ENCODE peak calls at places on chromosomes 11 and 22, in nine cellular contexts. One of them, this sample, is unnamed.
A peak's percentile ranks its signal among the peaks of the same experiment; 100 is the strongest.

GRCh38 chr22:36332623-36333331 is 55.0 kb downstream of the MYH9 start:
- DNase-seq in NB4: peak; percentile 87
- DNase-seq in WERI-Rb-1: no peak
- DNase-seq in uterus: no peak
- DNase-seq in neural progenitor cell: no peak
- DNase-seq in tibial artery: peak; percentile 74
- DNase-seq in epithelial cell of esophagus: peak; percentile 96
- DNase-seq in coronary artery: no peak
- DNase-seq in astrocyte of the spinal cord: peak; percentile 79
- DNase-seq in this sample: no peak

GRCh38 chr22:20268289-20268349 is at the start of gene RTN4R:
- DNase-seq in uterus: no peak
- DNase-seq in astrocyte of the spinal cord: no peak
- DNase-seq in epithelial cell of esophagus: no peak
- DNase-seq in coronary artery: no peak
- DNase-seq in NB4: no peak
- DNase-seq in WERI-Rb-1: no peak
- DNase-seq in neural progenitor cell: no peak
- DNase-seq in tibial artery: no peak
- DNase-seq in this sample: no peak

GRCh38 chr11:120272303-120272702 is 32.4 kb downstream of the POU2F3 start:
- DNase-seq in tibial artery: no peak
- DNase-seq in coronary artery: no peak
- DNase-seq in uterus: no peak
- DNase-seq in WERI-Rb-1: no peak
- DNase-seq in astrocyte of the spinal cord: peak; percentile 9
- DNase-seq in neural progenitor cell: no peak
- DNase-seq in NB4: no peak
- DNase-seq in epithelial cell of esophagus: peak; percentile 93
- DNase-seq in this sample: peak; percentile 41

GRCh38 chr22:21443057-21443734 is 24.0 kb upstream of the TMEM191C start:
- DNase-seq in WERI-Rb-1: no peak
- DNase-seq in astrocyte of the spinal cord: no peak
- DNase-seq in NB4: no peak
- DNase-seq in epithelial cell of esophagus: no peak
- DNase-seq in tibial artery: peak; percentile 39
- DNase-seq in uterus: no peak
- DNase-seq in coronary artery: no peak
- DNase-seq in neural progenitor cell: peak; percentile 4
- DNase-seq in this sample: peak; percentile 8

GRCh38 chr11:120694706-120695105 is 183.2 kb downstream of the GRIK4 start:
- DNase-seq in coronary artery: no peak
- DNase-seq in tibial artery: no peak
- DNase-seq in neural progenitor cell: no peak
- DNase-seq in NB4: peak; percentile 12
- DNase-seq in astrocyte of the spinal cord: no peak
- DNase-seq in epithelial cell of esophagus: no peak
- DNase-seq in WERI-Rb-1: no peak
- DNase-seq in uterus: no peak
- DNase-seq in this sample: no peak

GRCh38 chr11:41382927-41383326 is 76.5 kb downstream of the LRRC4C start:
- DNase-seq in tibial artery: no peak
- DNase-seq in astrocyte of the spinal cord: peak; percentile 21
- DNase-seq in NB4: no peak
- DNase-seq in uterus: no peak
- DNase-seq in epithelial cell of esophagus: peak; percentile 1
- DNase-seq in coronary artery: no peak
- DNase-seq in neural progenitor cell: peak; percentile 11
- DNase-seq in WERI-Rb-1: no peak
- DNase-seq in this sample: no peak

GRCh38 chr11:107566569-107566968 is 1.0 kb upstream of the ALKBH8 start:
- DNase-seq in tibial artery: no peak
- DNase-seq in coronary artery: no peak
- DNase-seq in NB4: no peak
- DNase-seq in epithelial cell of esophagus: no peak
- DNase-seq in neural progenitor cell: no peak
- DNase-seq in WERI-Rb-1: no peak
- DNase-seq in uterus: no peak
- DNase-seq in astrocyte of the spinal cord: no peak
- DNase-seq in this sample: no peak

GRCh38 chr11:84865791-84866535 is 761.2 kb downstream of the DLG2 start:
- DNase-seq in astrocyte of the spinal cord: no peak
- DNase-seq in coronary artery: no peak
- DNase-seq in neural progenitor cell: no peak
- DNase-seq in epithelial cell of esophagus: no peak
- DNase-seq in uterus: no peak
- DNase-seq in NB4: no peak
- DNase-seq in WERI-Rb-1: no peak
- DNase-seq in tibial artery: no peak
- DNase-seq in this sample: no peak

GRCh38 chr22:22924369-22925145 is 36.9 kb downstream of the IGLL5 start:
- DNase-seq in NB4: no peak
- DNase-seq in neural progenitor cell: no peak
- DNase-seq in tibial artery: no peak
- DNase-seq in coronary artery: no peak
- DNase-seq in uterus: no peak
- DNase-seq in WERI-Rb-1: no peak
- DNase-seq in astrocyte of the spinal cord: no peak
- DNase-seq in epithelial cell of esophagus: no peak
- DNase-seq in this sample: no peak

GRCh38 chr11:35427158-35427557 is 7.8 kb upstream of the SLC1A2 start:
- DNase-seq in coronary artery: no peak
- DNase-seq in neural progenitor cell: no peak
- DNase-seq in astrocyte of the spinal cord: peak; percentile 82
- DNase-seq in uterus: no peak
- DNase-seq in epithelial cell of esophagus: no peak
- DNase-seq in tibial artery: peak; percentile 77
- DNase-seq in NB4: no peak
- DNase-seq in WERI-Rb-1: no peak
- DNase-seq in this sample: no peak

GRCh38 chr11:125448136-125448535 is 47.9 kb downstream of the FEZ1 start:
- DNase-seq in NB4: no peak
- DNase-seq in uterus: no peak
- DNase-seq in WERI-Rb-1: no peak
- DNase-seq in neural progenitor cell: no peak
- DNase-seq in coronary artery: peak; percentile 22
- DNase-seq in epithelial cell of esophagus: peak; percentile 42
- DNase-seq in tibial artery: peak; percentile 35
- DNase-seq in astrocyte of the spinal cord: peak; percentile 70
- DNase-seq in this sample: no peak

GRCh38 chr11:77209663-77210062 is 81.6 kb downstream of the MYO7A start:
- DNase-seq in astrocyte of the spinal cord: no peak
- DNase-seq in tibial artery: no peak
- DNase-seq in NB4: no peak
- DNase-seq in coronary artery: peak; percentile 33
- DNase-seq in epithelial cell of esophagus: no peak
- DNase-seq in WERI-Rb-1: no peak
- DNase-seq in uterus: no peak
- DNase-seq in neural progenitor cell: no peak
- DNase-seq in this sample: no peak

GRCh38 chr22:46931414-46931813 is 169.0 kb downstream of the TBC1D22A start:
- DNase-seq in neural progenitor cell: no peak
- DNase-seq in epithelial cell of esophagus: peak; percentile 69
- DNase-seq in NB4: no peak
- DNase-seq in astrocyte of the spinal cord: peak; percentile 24
- DNase-seq in coronary artery: no peak
- DNase-seq in uterus: no peak
- DNase-seq in WERI-Rb-1: no peak
- DNase-seq in tibial artery: no peak
- DNase-seq in this sample: no peak
- H3K4me3 ChIP-seq in neural progenitor cell: no peak overlapping the region
- H3K4me3 ChIP-seq in epithelial cell of esophagus: no peak overlapping the region
- H3K4me3 ChIP-seq in NB4: no peak overlapping the region
- H3K4me3 ChIP-seq in astrocyte of the spinal cord: no peak overlapping the region
- H3K4me3 ChIP-seq in coronary artery: no peak overlapping the region
- H3K4me3 ChIP-seq in uterus: no peak overlapping the region
- H3K4me3 ChIP-seq in WERI-Rb-1: no peak overlapping the region
- H3K4me3 ChIP-seq in tibial artery: no peak overlapping the region
- H3K4me3 ChIP-seq in this sample: no peak overlapping the region

GRCh38 chr11:10041803-10042202 is 252.2 kb downstream of the SBF2 start:
- DNase-seq in NB4: peak; percentile 76
- DNase-seq in tibial artery: no peak
- DNase-seq in coronary artery: no peak
- DNase-seq in uterus: no peak
- DNase-seq in neural progenitor cell: no peak
- DNase-seq in astrocyte of the spinal cord: no peak
- DNase-seq in WERI-Rb-1: no peak
- DNase-seq in epithelial cell of esophagus: no peak
- DNase-seq in this sample: no peak

GRCh38 chr11:10044618-10045017 is 249.4 kb downstream of the SBF2 start:
- DNase-seq in tibial artery: no peak
- DNase-seq in NB4: peak; percentile 44
- DNase-seq in astrocyte of the spinal cord: no peak
- DNase-seq in epithelial cell of esophagus: peak; percentile 40
- DNase-seq in neural progenitor cell: peak; percentile 40
- DNase-seq in uterus: no peak
- DNase-seq in WERI-Rb-1: no peak
- DNase-seq in coronary artery: no peak
- DNase-seq in this sample: no peak

GRCh38 chr11:10042699-10043098 is 251.3 kb downstream of the SBF2 start:
- DNase-seq in WERI-Rb-1: no peak
- DNase-seq in astrocyte of the spinal cord: peak; percentile 23
- DNase-seq in NB4: peak; percentile 71
- DNase-seq in epithelial cell of esophagus: no peak
- DNase-seq in coronary artery: no peak
- DNase-seq in uterus: no peak
- DNase-seq in neural progenitor cell: no peak
- DNase-seq in tibial artery: no peak
- DNase-seq in this sample: no peak

GRCh38 chr11:10038916-10039315 is 255.1 kb downstream of the SBF2 start:
- DNase-seq in uterus: no peak
- DNase-seq in WERI-Rb-1: no peak
- DNase-seq in NB4: peak; percentile 26
- DNase-seq in neural progenitor cell: no peak
- DNase-seq in epithelial cell of esophagus: no peak
- DNase-seq in coronary artery: no peak
- DNase-seq in astrocyte of the spinal cord: no peak
- DNase-seq in tibial artery: no peak
- DNase-seq in this sample: no peak

GRCh38 chr11:10041337-10041736 is 252.7 kb downstream of the SBF2 start:
- DNase-seq in tibial artery: no peak
- DNase-seq in astrocyte of the spinal cord: no peak
- DNase-seq in epithelial cell of esophagus: no peak
- DNase-seq in neural progenitor cell: no peak
- DNase-seq in uterus: no peak
- DNase-seq in NB4: no peak
- DNase-seq in WERI-Rb-1: no peak
- DNase-seq in coronary artery: no peak
- DNase-seq in this sample: no peak
- TF ChIP-seq CTCF in tibial artery: no peak
- TF ChIP-seq CTCF in astrocyte of the spinal cord: no peak
- TF ChIP-seq CTCF in epithelial cell of esophagus: no peak
- TF ChIP-seq CTCF in neural progenitor cell: no peak
- TF ChIP-seq CTCF in uterus: no peak
- TF ChIP-seq CTCF in NB4: no peak
- TF ChIP-seq CTCF in WERI-Rb-1: no peak
- TF ChIP-seq CTCF in coronary artery: no peak
- TF ChIP-seq CTCF in this sample: no peak

GRCh38 chr22:45318558-45319318 is 9.0 kb downstream of the FAM118A start:
- DNase-seq in NB4: peak; percentile 71
- DNase-seq in WERI-Rb-1: no peak
- DNase-seq in tibial artery: no peak
- DNase-seq in coronary artery: no peak
- DNase-seq in epithelial cell of esophagus: no peak
- DNase-seq in astrocyte of the spinal cord: no peak
- DNase-seq in uterus: no peak
- DNase-seq in neural progenitor cell: peak; percentile 32
- DNase-seq in this sample: no peak

GRCh38 chr22:45316796-45317526 is 7.2 kb downstream of the FAM118A start:
- DNase-seq in neural progenitor cell: no peak
- DNase-seq in coronary artery: no peak
- DNase-seq in astrocyte of the spinal cord: no peak
- DNase-seq in WERI-Rb-1: no peak
- DNase-seq in NB4: no peak
- DNase-seq in epithelial cell of esophagus: no peak
- DNase-seq in uterus: no peak
- DNase-seq in tibial artery: no peak
- DNase-seq in this sample: no peak

GRCh38 chr22:45317551-45318167 is 7.9 kb downstream of the FAM118A start:
- DNase-seq in NB4: peak; percentile 18
- DNase-seq in tibial artery: peak; percentile 96
- DNase-seq in neural progenitor cell: peak; percentile 30
- DNase-seq in WERI-Rb-1: no peak
- DNase-seq in epithelial cell of esophagus: peak; percentile 64
- DNase-seq in uterus: peak; percentile 47
- DNase-seq in astrocyte of the spinal cord: peak; percentile 61
- DNase-seq in coronary artery: peak; percentile 93
- DNase-seq in this sample: peak; percentile 89

GRCh38 chr22:45319319-45319675 is 9.6 kb downstream of the FAM118A start:
- DNase-seq in neural progenitor cell: peak; percentile 74
- DNase-seq in coronary artery: no peak
- DNase-seq in tibial artery: no peak
- DNase-seq in epithelial cell of esophagus: no peak
- DNase-seq in WERI-Rb-1: peak; percentile 16
- DNase-seq in uterus: peak; percentile 36
- DNase-seq in astrocyte of the spinal cord: peak; percentile 61
- DNase-seq in NB4: no peak
- DNase-seq in this sample: peak; percentile 47

GRCh38 chr22:45318168-45318557 is 8.4 kb downstream of the FAM118A start:
- DNase-seq in uterus: peak; percentile 90
- DNase-seq in coronary artery: peak; percentile 92
- DNase-seq in NB4: peak; percentile 61
- DNase-seq in epithelial cell of esophagus: peak; percentile 79
- DNase-seq in neural progenitor cell: peak; percentile 75
- DNase-seq in WERI-Rb-1: no peak
- DNase-seq in astrocyte of the spinal cord: peak; percentile 95
- DNase-seq in tibial artery: peak; percentile 92
- DNase-seq in this sample: peak; percentile 73
- H3K4me3 ChIP-seq in uterus: no peak overlapping the region
- H3K4me3 ChIP-seq in coronary artery: peak overlapping the region; percentile 42
- H3K4me3 ChIP-seq in NB4: peak overlapping the region; percentile 36
- H3K4me3 ChIP-seq in epithelial cell of esophagus: no peak overlapping the region
- H3K4me3 ChIP-seq in neural progenitor cell: no peak overlapping the region
- H3K4me3 ChIP-seq in WERI-Rb-1: no peak overlapping the region
- H3K4me3 ChIP-seq in astrocyte of the spinal cord: no peak overlapping the region
- H3K4me3 ChIP-seq in tibial artery: peak overlapping the region; percentile 32
- H3K4me3 ChIP-seq in this sample: peak overlapping the region; percentile 49

DNA sequence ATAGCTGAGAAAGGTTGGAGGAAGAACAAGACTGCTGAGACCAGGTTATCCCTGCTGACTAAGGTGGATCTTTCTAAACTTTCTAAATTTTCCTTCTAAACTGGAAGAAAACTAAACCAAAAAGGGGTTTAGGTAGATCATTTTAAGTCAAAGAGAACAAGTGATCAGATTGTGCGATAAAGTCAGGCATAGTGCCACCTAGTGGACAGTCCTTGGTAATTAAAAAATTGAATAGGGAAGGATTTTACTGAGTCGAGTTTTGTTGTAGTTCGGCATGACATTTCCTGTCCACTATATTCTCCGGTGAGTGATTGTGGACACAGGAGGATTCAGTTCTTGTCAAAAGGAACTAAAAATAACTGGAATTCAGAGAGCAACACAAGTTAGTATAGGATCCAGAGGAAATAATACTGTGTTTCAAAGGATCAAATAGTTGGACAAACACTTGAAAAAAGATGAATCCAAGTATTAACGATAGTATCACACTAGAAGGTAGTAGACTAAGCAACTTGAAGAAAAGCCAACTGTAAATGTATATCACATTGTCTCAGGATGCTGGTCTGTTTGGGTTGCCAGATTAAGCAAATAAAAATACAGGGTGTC is 1236.4 kb downstream of the FAM181B start:
- DNase-seq in tibial artery: no peak
- DNase-seq in uterus: no peak
- DNase-seq in coronary artery: no peak
- DNase-seq in epithelial cell of esophagus: peak; percentile 50
- DNase-seq in NB4: peak; percentile 61
- DNase-seq in WERI-Rb-1: peak; percentile 31
- DNase-seq in astrocyte of the spinal cord: peak; percentile 28
- DNase-seq in neural progenitor cell: peak; percentile 65
- DNase-seq in this sample: peak; percentile 16
- TF ChIP-seq CTCF in tibial artery: peak; percentile 25
- TF ChIP-seq CTCF in uterus: no peak
- TF ChIP-seq CTCF in coronary artery: peak; percentile 44
- TF ChIP-seq CTCF in epithelial cell of esophagus: peak; percentile 67
- TF ChIP-seq CTCF in NB4: peak; percentile 57
- TF ChIP-seq CTCF in WERI-Rb-1: peak; percentile 57
- TF ChIP-seq CTCF in astrocyte of the spinal cord: peak; percentile 61
- TF ChIP-seq CTCF in neural progenitor cell: peak; percentile 80
- TF ChIP-seq CTCF in this sample: peak; percentile 63